ENCODE peak calls at places on chromosomes 3 and 15, in nine cellular contexts. Y is adipocyte; O is LHCN-M2; G is ureter; U is stimulated activated CD4-positive, alpha-beta T cell treated with anti-CD3 and anti-CD28 coated beads, Interleukin-4, amount 100 ng/mL, for 48 hours; I is HCT116; M is effector CD4-positive, alpha-beta T cell; K is neural crest cell; W is HT1080. Q is an unnamed sample.

GRCh38 chr3:134460965-134461364 is 24.8 kb downstream of the ANAPC13 start:
- DNase-seq in W (no peak), O (peak; percentile 79), U (no peak), M (no peak), G (no peak), I (no peak), K (no peak), Y (peak; percentile 78), Q (no peak)

GRCh38 chr15:25743909-25744275 is 119.2 kb downstream of the ATP10A start:
- DNase-seq in M (no peak), U (no peak), W (no peak), I (no peak), Y (no peak), K (no peak), G (no peak), O (no peak), Q (no peak)

GRCh38 chr15:77144492-77145070 is 73.7 kb upstream of the TSPAN3 start:
- DNase-seq in K (no peak), G (no peak), O (peak; percentile 97), I (no peak), U (no peak), Y (peak; percentile 95), W (peak; percentile 78), M (no peak), Q (no peak)

GRCh38 chr3:13718437-13718836 is 161.4 kb downstream of the WNT7A start:
- DNase-seq in O (no peak), K (no peak), I (no peak), G (no peak), M (no peak), U (no peak), W (no peak), Y (no peak), Q (no peak)

GRCh38 chr3:131716007-131716406 is 213.2 kb upstream of the MRPL3 start:
- DNase-seq in Y (peak; percentile 1), G (no peak), O (no peak), I (no peak), W (no peak), M (no peak), U (no peak), K (no peak), Q (no peak)

GRCh38 chr3:25455316-25456232 is 27.5 kb downstream of the RARB start:
- DNase-seq in K (no peak), W (no peak), Y (peak; percentile 81), M (no peak), U (no peak), I (no peak), G (no peak), O (no peak), Q (no peak)

GRCh38 chr15:77001351-77001750 is 6.4 kb downstream of the PSTPIP1 start:
- DNase-seq in W (no peak), M (no peak), K (no peak), I (no peak), Y (no peak), G (no peak), O (no peak), U (no peak), Q (no peak)

GRCh38 chr3:97793415-97794019 is 28.3 kb upstream of the CRYBG3 start:
- DNase-seq in Y (peak; percentile 85), W (peak; percentile 54), O (peak; percentile 53), M (peak; percentile 15), G (no peak), U (no peak), I (peak; percentile 26), K (no peak), Q (no peak)

GRCh38 chr3:13501958-13502790 is 22.1 kb downstream of the HDAC11 start:
- DNase-seq in W (no peak), G (no peak), Y (no peak), U (no peak), I (no peak), K (no peak), O (no peak), M (no peak), Q (no peak)

GRCh38 chr3:5806192-5806591 is 618.7 kb downstream of the EDEM1 start:
- DNase-seq in M (no peak), K (no peak), U (no peak), O (no peak), G (no peak), I (no peak), W (peak; percentile 19), Y (no peak), Q (no peak)

GRCh38 chr15:66298803-66299251 is 5.5 kb downstream of the DIS3L start:
- DNase-seq in K (no peak), U (no peak), G (no peak), O (no peak), M (no peak), W (no peak), Y (no peak), I (no peak), Q (no peak)

GRCh38 chr3:112539825-112540517 is 21.8 kb downstream of the ATG3 start:
- DNase-seq in Y (no peak), O (no peak), K (no peak), W (no peak), U (no peak), I (no peak), M (no peak), G (no peak), Q (no peak)

GRCh38 chr3:107999215-107999775 is 91.5 kb downstream of the CD47 start:
- DNase-seq in M (no peak), G (no peak), U (no peak), Y (peak; percentile 37), I (no peak), W (peak; percentile 85), O (peak; percentile 54), K (no peak), Q (no peak)

GRCh38 chr15:61205427-61205826 is 23.7 kb downstream of the RORA start:
- DNase-seq in Y (no peak), M (no peak), W (peak; percentile 6), K (no peak), O (peak; percentile 9), G (no peak), U (no peak), I (no peak), Q (no peak)

GRCh38 chr3:87052499-87053260 is 61.7 kb upstream of the VGLL3 start:
- DNase-seq in U (no peak), M (no peak), G (no peak), W (no peak), Y (no peak), I (no peak), O (no peak), K (no peak), Q (no peak)

GRCh38 chr15:28955160-28955502 is 69.4 kb downstream of the APBA2 start:
- DNase-seq in Y (no peak), M (no peak), G (peak; percentile 32), I (no peak), W (peak; percentile 82), U (no peak), O (no peak), K (no peak), Q (no peak)

GRCh38 chr3:28824316-28824715 is 456.6 kb upstream of the RBMS3 start:
- DNase-seq in M (no peak), G (no peak), K (no peak), Y (no peak), U (no peak), W (no peak), O (no peak), I (no peak), Q (no peak)

GRCh38 chr3:190258634-190259033 is 63.6 kb downstream of the CLDN1 start:
- DNase-seq in K (peak; percentile 4), I (no peak), U (no peak), O (no peak), M (no peak), G (no peak), W (no peak), Y (peak; percentile 17), Q (no peak)

GRCh38 chr3:56772926-56773587 is 28.7 kb downstream of the ARHGEF3 start:
- DNase-seq in K (no peak), M (no peak), Y (peak; percentile 46), W (no peak), I (no peak), G (no peak), O (peak; percentile 66), U (no peak), Q (no peak)

GRCh38 chr3:10417849-10418248 is 87.5 kb downstream of the ATP2B2 start:
- DNase-seq in G (no peak), W (peak; percentile 19), I (peak; percentile 19), Y (no peak), O (peak; percentile 32), U (no peak), K (no peak), M (no peak), Q (no peak)

GRCh38 chr3:45092132-45093031 is 53.8 kb downstream of the CDCP1 start:
- DNase-seq in W (peak; percentile 99), Y (peak; percentile 15), K (no peak), I (peak; percentile 52), O (peak; percentile 89), U (no peak), G (no peak), M (no peak), Q (no peak)

GRCh38 chr3:125401402-125401801 is 26.3 kb upstream of the ZNF148 start:
- DNase-seq in G (no peak), O (peak; percentile 34), W (no peak), K (no peak), I (no peak), M (no peak), U (no peak), Y (peak; percentile 54), Q (no peak)

GRCh38 chr3:50444213-50444612 is 59.2 kb downstream of the CACNA2D2 start:
- DNase-seq in W (no peak), Y (peak; percentile 10), O (no peak), U (no peak), M (no peak), K (no peak), G (no peak), I (no peak), Q (no peak)

GRCh38 chr15:40743921-40744809 is 10.9 kb downstream of the RMDN3 start:
- DNase-seq in U (peak; percentile 50), O (peak; percentile 88), K (no peak), G (no peak), I (no peak), Y (peak; percentile 19), M (peak; percentile 47), W (peak; percentile 66), Q (peak; percentile 62)